ENCODE peak calls at places on chromosome 15, in four cellular contexts. T is cardiac fibroblast, C is ecto neural progenitor cell, Z is mesothelial cell of epicardium. O is an unnamed sample.

GRCh38 chr15:48946088-48946839 is 17.5 kb downstream of the SHC4 start:
- DNase-seq in T (peak), C (no peak), Z (no peak), O (no peak)

GRCh38 chr15:34620122-34620521 is 36.7 kb upstream of the GOLGA8B start:
- DNase-seq in Z (no peak), T (no peak), C (no peak), O (no peak)

GRCh38 chr15:57306305-57306943 is 69.9 kb upstream of the CGNL1 start:
- DNase-seq in T (peak), C (peak), Z (peak), O (peak)

GRCh38 chr15:69094124-69095030 is 66.1 kb upstream of the GLCE start:
- DNase-seq in Z (no peak), T (no peak), C (peak), O (no peak)

GRCh38 chr15:90142216-90143175 is 40.2 kb upstream of the IDH2 start:
- DNase-seq in C (no peak), T (no peak), Z (no peak), O (peak)

GRCh38 chr15:47652213-47652852 is 65.0 kb upstream of the SEMA6D start:
- DNase-seq in T (no peak), C (no peak), Z (no peak), O (no peak)

GRCh38 chr15:67520976-67521769 is at the start of gene C15orf61:
- DNase-seq in T (peak), Z (peak), C (peak), O (peak)

GRCh38 chr15:70763950-70764730 is 782 bp upstream of the UACA start:
- DNase-seq in T (no peak), Z (no peak), C (no peak), O (peak)

GRCh38 chr15:66841953-66842681 is 140.1 kb downstream of the SMAD6 start:
- DNase-seq in Z (peak), C (peak), T (peak), O (no peak)

GRCh38 chr15:61036121-61036520 is 193.0 kb downstream of the RORA start:
- DNase-seq in T (no peak), Z (no peak), C (no peak), O (no peak)

GRCh38 chr15:81937189-81937588 is 108.6 kb downstream of the MEX3B start:
- DNase-seq in Z (no peak), C (no peak), T (no peak), O (no peak)

GRCh38 chr15:95450413-95450812 is 880.1 kb upstream of the NR2F2 start:
- DNase-seq in Z (no peak), C (no peak), T (no peak), O (no peak)

GRCh38 chr15:50353251-50353998 is 1.6 kb downstream of the GABPB1 start:
- DNase-seq in T (peak), Z (no peak), C (no peak), O (peak)

GRCh38 chr15:47337106-47337505 is 380.2 kb upstream of the SEMA6D start:
- DNase-seq in T (no peak), C (no peak), Z (no peak), O (no peak)

GRCh38 chr15:93141373-93141790 is 52.4 kb upstream of the RGMA start:
- DNase-seq in Z (no peak), T (no peak), C (no peak), O (no peak)

GRCh38 chr15:32643907-32644445 is 2.5 kb downstream of the SCG5 start:
- DNase-seq in C (no peak), T (no peak), Z (no peak), O (no peak)

GRCh38 chr15:58332676-58333400 is 99.0 kb upstream of the LIPC start:
- DNase-seq in C (no peak), Z (no peak), T (peak), O (no peak)